ENCODE peak calls at places on chromosomes 6 and 20, in seven cellular contexts. One of them, this sample, is unnamed.

GRCh38 chr6:27334141-27334540 is 22.1 kb upstream of the POM121L2 start:
- DNase-seq in endothelial cell: no peak
- DNase-seq in CD4-positive, alpha-beta T cell: no peak
- DNase-seq in left lung: no peak
- DNase-seq in IMR-90: no peak
- DNase-seq in astrocyte of the cerebellum: no peak
- DNase-seq in right atrium auricular region: no peak
- DNase-seq in this sample: no peak

GRCh38 chr20:42635699-42636411 is 553.9 kb downstream of the PTPRT start:
- DNase-seq in right atrium auricular region: no peak
- DNase-seq in astrocyte of the cerebellum: no peak
- DNase-seq in IMR-90: no peak
- DNase-seq in CD4-positive, alpha-beta T cell: no peak
- DNase-seq in left lung: no peak
- DNase-seq in endothelial cell: no peak
- DNase-seq in this sample: no peak

GRCh38 chr6:5498579-5498899 is 237.2 kb downstream of the FARS2 start:
- DNase-seq in CD4-positive, alpha-beta T cell: no peak
- DNase-seq in astrocyte of the cerebellum: no peak
- DNase-seq in IMR-90: peak
- DNase-seq in endothelial cell: no peak
- DNase-seq in left lung: no peak
- DNase-seq in right atrium auricular region: no peak
- DNase-seq in this sample: no peak

GRCh38 chr6:75098709-75099108 is 107.1 kb downstream of the COL12A1 start:
- DNase-seq in CD4-positive, alpha-beta T cell: no peak
- DNase-seq in endothelial cell: no peak
- DNase-seq in left lung: peak
- DNase-seq in right atrium auricular region: peak
- DNase-seq in IMR-90: peak
- DNase-seq in astrocyte of the cerebellum: peak
- DNase-seq in this sample: no peak

GRCh38 chr6:32609731-32610640 is 20.3 kb upstream of the HLA-DRB1 start:
- DNase-seq in IMR-90: peak
- DNase-seq in left lung: peak
- DNase-seq in astrocyte of the cerebellum: peak
- DNase-seq in CD4-positive, alpha-beta T cell: no peak
- DNase-seq in endothelial cell: no peak
- DNase-seq in right atrium auricular region: no peak
- DNase-seq in this sample: no peak

GRCh38 chr6:142331075-142331551 is 29.3 kb downstream of the ADGRG6 start:
- DNase-seq in endothelial cell: no peak
- DNase-seq in CD4-positive, alpha-beta T cell: no peak
- DNase-seq in astrocyte of the cerebellum: no peak
- DNase-seq in left lung: no peak
- DNase-seq in IMR-90: peak
- DNase-seq in right atrium auricular region: no peak
- DNase-seq in this sample: no peak

GRCh38 chr20:9480066-9480465 is 34.3 kb upstream of the LAMP5 start:
- DNase-seq in left lung: no peak
- DNase-seq in IMR-90: no peak
- DNase-seq in right atrium auricular region: no peak
- DNase-seq in CD4-positive, alpha-beta T cell: no peak
- DNase-seq in astrocyte of the cerebellum: no peak
- DNase-seq in endothelial cell: no peak
- DNase-seq in this sample: no peak

GRCh38 chr6:5379647-5380242 is 118.4 kb downstream of the FARS2 start:
- DNase-seq in IMR-90: peak
- DNase-seq in endothelial cell: peak
- DNase-seq in CD4-positive, alpha-beta T cell: no peak
- DNase-seq in astrocyte of the cerebellum: no peak
- DNase-seq in right atrium auricular region: no peak
- DNase-seq in left lung: no peak
- DNase-seq in this sample: no peak

GRCh38 chr6:16831136-16831535 is 69.9 kb upstream of the ATXN1 start:
- DNase-seq in CD4-positive, alpha-beta T cell: no peak
- DNase-seq in endothelial cell: no peak
- DNase-seq in left lung: no peak
- DNase-seq in astrocyte of the cerebellum: no peak
- DNase-seq in right atrium auricular region: no peak
- DNase-seq in IMR-90: no peak
- DNase-seq in this sample: no peak

DNA sequence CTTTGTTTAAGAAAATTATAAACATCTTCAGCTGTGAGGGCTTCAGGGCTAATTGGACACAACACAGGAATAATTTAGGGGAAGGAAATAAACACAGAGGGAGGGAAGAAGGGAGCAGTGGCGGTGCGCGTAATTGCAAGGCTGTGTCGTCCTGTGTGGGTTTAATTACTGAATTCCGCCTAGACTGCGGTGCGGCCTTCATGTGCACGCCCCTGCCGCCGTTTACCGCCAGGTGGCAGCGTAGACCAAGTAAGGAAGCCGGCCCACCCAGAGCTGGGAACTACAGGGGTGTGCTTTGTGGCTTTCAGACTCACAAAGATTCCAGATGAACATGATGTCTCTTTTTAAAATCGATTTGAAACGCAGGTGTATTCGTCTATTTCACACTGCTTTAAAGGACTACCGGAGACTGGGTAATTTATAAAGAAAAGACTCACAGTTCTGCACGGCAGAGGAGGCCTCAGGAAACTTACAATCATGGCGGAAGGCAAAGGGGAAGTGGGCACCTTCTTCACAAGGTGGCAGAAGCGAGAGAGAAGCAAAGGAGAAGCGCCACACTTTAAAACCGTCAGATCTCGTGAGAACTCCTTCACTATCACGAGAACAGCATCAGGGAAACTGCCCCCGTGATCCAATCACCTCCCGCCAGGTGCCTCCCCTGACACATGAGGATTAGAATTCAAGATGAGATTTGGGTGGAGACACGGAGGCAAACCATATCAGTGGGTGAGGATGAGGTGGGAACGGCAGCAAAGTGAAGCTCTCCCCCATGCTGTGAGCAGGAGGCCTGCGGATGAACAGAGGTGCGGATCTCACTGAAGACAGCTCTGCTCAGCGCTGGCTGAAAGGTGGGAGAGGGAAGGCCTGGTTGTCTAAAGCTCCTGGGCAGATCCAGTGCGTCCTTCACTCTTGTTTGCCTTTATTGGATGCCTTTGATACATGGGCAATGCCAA is 222.0 kb upstream of the PDE10A start:
- DNase-seq in right atrium auricular region: peak
- DNase-seq in IMR-90: peak
- DNase-seq in astrocyte of the cerebellum: peak
- DNase-seq in endothelial cell: peak
- DNase-seq in CD4-positive, alpha-beta T cell: peak
- DNase-seq in left lung: peak
- DNase-seq in this sample: peak
- TF ChIP-seq CTCF in right atrium auricular region: peak
- TF ChIP-seq CTCF in IMR-90: peak
- TF ChIP-seq CTCF in astrocyte of the cerebellum: peak
- TF ChIP-seq CTCF in endothelial cell: peak
- TF ChIP-seq CTCF in CD4-positive, alpha-beta T cell: peak
- TF ChIP-seq CTCF in left lung: peak
- TF ChIP-seq CTCF in this sample: peak

GRCh38 chr6:40106840-40107239 is 172.6 kb upstream of the MOCS1 start:
- DNase-seq in right atrium auricular region: no peak
- DNase-seq in IMR-90: no peak
- DNase-seq in CD4-positive, alpha-beta T cell: no peak
- DNase-seq in endothelial cell: no peak
- DNase-seq in astrocyte of the cerebellum: no peak
- DNase-seq in left lung: no peak
- DNase-seq in this sample: no peak

GRCh38 chr6:40116829-40117228 is 182.6 kb upstream of the MOCS1 start:
- DNase-seq in right atrium auricular region: no peak
- DNase-seq in endothelial cell: no peak
- DNase-seq in astrocyte of the cerebellum: no peak
- DNase-seq in IMR-90: no peak
- DNase-seq in left lung: no peak
- DNase-seq in CD4-positive, alpha-beta T cell: no peak
- DNase-seq in this sample: no peak

DNA sequence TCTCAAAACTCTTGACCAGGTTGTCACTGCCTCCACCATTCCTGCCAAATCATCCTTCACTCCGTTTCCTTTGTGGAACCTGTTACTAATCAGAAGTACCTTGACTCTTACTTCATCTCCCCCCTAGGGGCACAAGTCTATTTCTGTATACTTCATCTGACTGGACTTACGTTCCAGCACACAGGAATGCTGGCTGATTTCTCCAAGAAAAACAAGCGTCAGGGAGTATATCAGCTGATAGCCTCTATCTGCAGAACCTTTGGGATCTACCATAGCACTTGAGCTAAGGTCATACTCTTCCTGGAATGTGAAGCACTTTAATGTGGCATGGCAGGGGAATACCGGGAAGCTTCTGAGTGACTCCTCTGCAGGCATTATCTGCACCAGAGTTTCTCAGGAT is 178.1 kb upstream of the MOCS1 start:
- DNase-seq in right atrium auricular region: no peak
- DNase-seq in endothelial cell: no peak
- DNase-seq in CD4-positive, alpha-beta T cell: no peak
- DNase-seq in IMR-90: no peak
- DNase-seq in astrocyte of the cerebellum: no peak
- DNase-seq in left lung: no peak
- DNase-seq in this sample: no peak
- TF ChIP-seq CTCF in right atrium auricular region: no peak
- TF ChIP-seq CTCF in endothelial cell: no peak
- TF ChIP-seq CTCF in CD4-positive, alpha-beta T cell: no peak
- TF ChIP-seq CTCF in IMR-90: no peak
- TF ChIP-seq CTCF in astrocyte of the cerebellum: no peak
- TF ChIP-seq CTCF in left lung: no peak
- TF ChIP-seq CTCF in this sample: no peak

GRCh38 chr6:45513843-45514242 is 136.1 kb upstream of the SUPT3H start:
- DNase-seq in CD4-positive, alpha-beta T cell: no peak
- DNase-seq in astrocyte of the cerebellum: no peak
- DNase-seq in left lung: no peak
- DNase-seq in endothelial cell: no peak
- DNase-seq in right atrium auricular region: no peak
- DNase-seq in IMR-90: no peak
- DNase-seq in this sample: no peak
- TF ChIP-seq CTCF in CD4-positive, alpha-beta T cell: no peak
- TF ChIP-seq CTCF in astrocyte of the cerebellum: no peak
- TF ChIP-seq CTCF in left lung: no peak
- TF ChIP-seq CTCF in endothelial cell: no peak
- TF ChIP-seq CTCF in right atrium auricular region: no peak
- TF ChIP-seq CTCF in IMR-90: no peak
- TF ChIP-seq CTCF in this sample: no peak

GRCh38 chr20:36213362-36213761 is 22.9 kb upstream of the AAR2 start:
- DNase-seq in endothelial cell: no peak
- DNase-seq in astrocyte of the cerebellum: no peak
- DNase-seq in IMR-90: no peak
- DNase-seq in left lung: no peak
- DNase-seq in right atrium auricular region: no peak
- DNase-seq in CD4-positive, alpha-beta T cell: no peak
- DNase-seq in this sample: no peak

GRCh38 chr20:36208257-36208656 is 28.0 kb upstream of the AAR2 start:
- DNase-seq in CD4-positive, alpha-beta T cell: no peak
- DNase-seq in right atrium auricular region: no peak
- DNase-seq in astrocyte of the cerebellum: no peak
- DNase-seq in IMR-90: no peak
- DNase-seq in endothelial cell: no peak
- DNase-seq in left lung: no peak
- DNase-seq in this sample: no peak

GRCh38 chr20:36207602-36208001 is 28.7 kb upstream of the AAR2 start:
- DNase-seq in CD4-positive, alpha-beta T cell: no peak
- DNase-seq in astrocyte of the cerebellum: no peak
- DNase-seq in right atrium auricular region: no peak
- DNase-seq in IMR-90: no peak
- DNase-seq in endothelial cell: no peak
- DNase-seq in left lung: no peak
- DNase-seq in this sample: no peak

GRCh38 chr20:36209921-36210320 is 26.4 kb upstream of the AAR2 start:
- DNase-seq in IMR-90: no peak
- DNase-seq in right atrium auricular region: no peak
- DNase-seq in astrocyte of the cerebellum: no peak
- DNase-seq in endothelial cell: no peak
- DNase-seq in CD4-positive, alpha-beta T cell: no peak
- DNase-seq in left lung: no peak
- DNase-seq in this sample: no peak

GRCh38 chr20:36210561-36210960 is 25.7 kb upstream of the AAR2 start:
- DNase-seq in CD4-positive, alpha-beta T cell: no peak
- DNase-seq in left lung: no peak
- DNase-seq in astrocyte of the cerebellum: no peak
- DNase-seq in endothelial cell: no peak
- DNase-seq in right atrium auricular region: no peak
- DNase-seq in IMR-90: no peak
- DNase-seq in this sample: no peak
- TF ChIP-seq CTCF in CD4-positive, alpha-beta T cell: no peak
- TF ChIP-seq CTCF in left lung: no peak
- TF ChIP-seq CTCF in astrocyte of the cerebellum: no peak
- TF ChIP-seq CTCF in endothelial cell: no peak
- TF ChIP-seq CTCF in right atrium auricular region: no peak
- TF ChIP-seq CTCF in IMR-90: peak
- TF ChIP-seq CTCF in this sample: no peak

GRCh38 chr6:105112577-105112976 is 67.2 kb downstream of the POPDC3 start:
- DNase-seq in IMR-90: no peak
- DNase-seq in CD4-positive, alpha-beta T cell: no peak
- DNase-seq in right atrium auricular region: no peak
- DNase-seq in endothelial cell: no peak
- DNase-seq in left lung: no peak
- DNase-seq in astrocyte of the cerebellum: no peak
- DNase-seq in this sample: no peak
- TF ChIP-seq CTCF in IMR-90: no peak
- TF ChIP-seq CTCF in CD4-positive, alpha-beta T cell: no peak
- TF ChIP-seq CTCF in right atrium auricular region: no peak
- TF ChIP-seq CTCF in endothelial cell: no peak
- TF ChIP-seq CTCF in left lung: no peak
- TF ChIP-seq CTCF in astrocyte of the cerebellum: no peak
- TF ChIP-seq CTCF in this sample: no peak

This sample was measured in CD8-positive, alpha-beta T cell.